ENCODE peak calls at places on chromosomes 16 and 17, in five cellular contexts. Z is H54; B is amygdala; I is hypothalamus; G is stimulated activated CD8-positive, alpha-beta memory T cell treated with anti-CD3 and anti-CD28 coated beads, Interleukin-2, amount 100 ng/mL, for 1 hour. H is an unnamed sample.

GRCh38 chr17:44969144-44969780 is 1.2 kb upstream of the C1QL1 start:
- DNase-seq in I (no peak), B (no peak), G (no peak), Z (no peak), H (no peak)

GRCh38 chr16:58027341-58028167 is 2.0 kb downstream of the MMP15 start:
- DNase-seq in Z (no peak), I (no peak), G (no peak), B (no peak), H (no peak)

GRCh38 chr17:58247511-58248363 is 9.4 kb downstream of the LPO start:
- DNase-seq in Z (no peak), B (no peak), G (no peak), I (no peak), H (no peak)

GRCh38 chr17:44314869-44315661 is 6.7 kb downstream of the RUNDC3A start:
- DNase-seq in Z (no peak), B (no peak), I (no peak), G (no peak), H (no peak)

GRCh38 chr16:79607587-79607986 is 7.0 kb upstream of the MAF start:
- DNase-seq in B (no peak), I (no peak), Z (no peak), G (no peak), H (no peak)

GRCh38 chr17:34300652-34301390 is 15.3 kb downstream of the CCL11 start:
- DNase-seq in I (no peak), B (no peak), Z (no peak), G (no peak), H (no peak)

GRCh38 chr16:2152695-2153506 is 2.7 kb upstream of the TRAF7 start:
- DNase-seq in G (no peak), B (no peak), Z (no peak), I (no peak), H (no peak)

GRCh38 chr16:25481636-25482035 is 210.1 kb upstream of the HS3ST4 start:
- DNase-seq in B (no peak), I (no peak), Z (no peak), G (no peak), H (no peak)

GRCh38 chr16:12158428-12158827 is 181.9 kb downstream of the SNX29 start:
- DNase-seq in Z (peak), I (no peak), B (no peak), G (no peak), H (no peak)

GRCh38 chr16:2235695-2236361 is 416 bp upstream of the DNASE1L2 start:
- DNase-seq in G (no peak), Z (no peak), B (no peak), I (no peak), H (no peak)

GRCh38 chr16:31754998-31755615 is 118.5 kb upstream of the ZNF267 start:
- DNase-seq in G (no peak), Z (no peak), I (no peak), B (no peak), H (no peak)

GRCh38 chr17:50721194-50722010 is 2.0 kb downstream of the LUC7L3 start:
- DNase-seq in B (no peak), Z (no peak), G (no peak), I (no peak), H (no peak)

GRCh38 chr16:24539850-24540484 is 601 bp downstream of the RBBP6 start:
- DNase-seq in G (peak), B (peak), Z (no peak), I (no peak), H (peak)

GRCh38 chr17:63954402-63955063 is 18.2 kb downstream of the SCN4A start:
- DNase-seq in B (no peak), G (no peak), I (no peak), Z (no peak), H (no peak)

GRCh38 chr17:3828151-3828851 is 17.7 kb downstream of the NCBP3 start:
- DNase-seq in B (no peak), G (no peak), Z (no peak), I (no peak), H (no peak)

GRCh38 chr17:82356028-82356427 is 3.0 kb upstream of the TEX19 start:
- DNase-seq in Z (no peak), I (no peak), G (no peak), B (no peak), H (no peak)

GRCh38 chr16:2468725-2469398 is 2.2 kb upstream of the NTN3 start:
- DNase-seq in Z (peak), G (no peak), B (peak), I (no peak), H (no peak)

GRCh38 chr17:59296190-59296589 is 35.3 kb upstream of the YPEL2 start:
- DNase-seq in B (no peak), Z (no peak), I (no peak), G (no peak), H (no peak)

GRCh38 chr17:60103957-60104356 is 25.2 kb upstream of the HEATR6 start:
- DNase-seq in I (no peak), B (no peak), Z (no peak), G (no peak), H (no peak)

GRCh38 chr16:75552951-75553350 is 3.1 kb downstream of the TMEM231 start:
- DNase-seq in G (no peak), Z (no peak), I (no peak), B (no peak), H (no peak)

GRCh38 chr17:63140255-63140654 is 174.2 kb downstream of the TANC2 start:
- DNase-seq in I (no peak), Z (no peak), B (no peak), G (no peak), H (no peak)

GRCh38 chr16:4426021-4426684 is 485 bp downstream of the DNAJA3 start:
- DNase-seq in Z (no peak), G (no peak), I (no peak), B (no peak), H (no peak)

GRCh38 chr16:47460301-47460754 is 535 bp downstream of the ITFG1 start:
- DNase-seq in Z (no peak), B (no peak), I (no peak), G (no peak), H (no peak)

GRCh38 chr17:39563476-39563875 is 44.2 kb downstream of the NEUROD2 start:
- DNase-seq in Z (no peak), I (no peak), B (no peak), G (no peak), H (peak)

GRCh38 chr17:48037924-48038323 is 327 bp upstream of the COPZ2 start:
- DNase-seq in G (no peak), B (no peak), Z (no peak), I (no peak), H (no peak)

GRCh38 chr16:28326881-28327610 is 34.7 kb downstream of the SBK1 start:
- DNase-seq in G (peak), Z (peak), B (peak), I (peak), H (no peak)

GRCh38 chr17:17525956-17526355 is 29.8 kb upstream of the RASD1 start:
- DNase-seq in G (no peak), Z (no peak), I (no peak), B (no peak), H (no peak)

GRCh38 chr17:42240201-42240600 is 36.0 kb downstream of the STAT5B start:
- DNase-seq in B (no peak), I (no peak), G (no peak), Z (no peak), H (no peak)

GRCh38 chr16:68792465-68793324 is 50.6 kb upstream of the TANGO6 start:
- DNase-seq in B (no peak), I (no peak), G (no peak), Z (no peak), H (no peak)

GRCh38 chr17:31509805-31510177 is 118.3 kb downstream of the RAB11FIP4 start:
- DNase-seq in G (no peak), Z (no peak), I (no peak), B (no peak), H (no peak)

GRCh38 chr17:40448213-40448638 is 5.0 kb downstream of the IGFBP4 start:
- DNase-seq in Z (no peak), G (no peak), I (no peak), B (no peak), H (no peak)

GRCh38 chr17:77101521-77102410 is 39.0 kb upstream of the SEC14L1 start:
- DNase-seq in I (no peak), B (no peak), G (no peak), Z (no peak), H (no peak)

H was measured in posterior cingulate gyrus.